ENCODE peak calls at places on chromosomes 11 and 22, in eight cellular contexts. C, V, W, N, B, H, Q and J are unnamed samples.

GRCh38 chr22:23910496-23911190 is 16.5 kb downstream of the MIF start:
- DNase-seq in H (no peak), V (no peak), C (no peak), N (no peak), Q (no peak), W (no peak), B (no peak), J (no peak)

GRCh38 chr22:26797910-26798309 is 140.5 kb downstream of the MIAT start:
- DNase-seq in C (no peak), V (no peak), W (peak; percentile 59), B (peak; percentile 22), Q (no peak), H (peak; percentile 36), N (peak; percentile 6), J (no peak)

GRCh38 chr22:41359376-41359775 is 22.4 kb upstream of the TEF start:
- DNase-seq in V (no peak), N (no peak), H (no peak), W (no peak), Q (no peak), B (no peak), C (no peak), J (no peak)

GRCh38 chr11:61587541-61587941 is 6.7 kb upstream of the SYT7 start:
- DNase-seq in B (no peak), W (peak; percentile 90), H (peak; percentile 87), V (peak; percentile 32), Q (peak; percentile 81), C (no peak), N (no peak), J (peak; percentile 76)

GRCh38 chr11:45028921-45029680 is 78.4 kb upstream of the TP53I11 start:
- DNase-seq in Q (no peak), W (no peak), V (no peak), N (no peak), C (no peak), B (peak; percentile 32), H (no peak), J (no peak)

GRCh38 chr11:10807629-10808552 is 835 bp downstream of the EIF4G2 start:
- DNase-seq in C (peak; percentile 27), N (no peak), B (peak; percentile 63), Q (peak; percentile 66), H (peak; percentile 65), W (peak; percentile 49), V (peak; percentile 25), J (peak; percentile 78)

GRCh38 chr11:93537767-93538261 is 5.4 kb downstream of the SMCO4 start:
- DNase-seq in Q (peak; percentile 45), N (no peak), C (no peak), B (no peak), V (peak; percentile 21), W (no peak), H (no peak), J (peak; percentile 52)

GRCh38 chr22:18987765-18988164 is 51.7 kb upstream of the PRODH start:
- DNase-seq in B (no peak), H (peak; percentile 62), C (no peak), V (no peak), W (peak; percentile 87), N (no peak), Q (peak; percentile 42), J (peak; percentile 5)

GRCh38 chr11:104570088-104570701 is 328.1 kb downstream of the CASP12 start:
- DNase-seq in B (no peak), H (no peak), C (no peak), V (peak; percentile 84), Q (no peak), W (no peak), N (no peak), J (no peak)

GRCh38 chr22:44956835-44957234 is 53.0 kb downstream of the PHF21B start:
- DNase-seq in Q (no peak), V (no peak), N (no peak), W (peak; percentile 49), C (no peak), B (no peak), H (peak; percentile 60), J (no peak)

GRCh38 chr11:91978747-91979146 is 245.9 kb upstream of the FAT3 start:
- DNase-seq in V (peak; percentile 75), Q (no peak), W (no peak), B (no peak), N (no peak), H (no peak), C (no peak), J (peak; percentile 23)

GRCh38 chr22:43060213-43060612 is 29.0 kb downstream of the TTLL1 start:
- DNase-seq in V (peak; percentile 42), N (no peak), B (peak; percentile 52), H (peak; percentile 67), Q (peak; percentile 36), W (peak; percentile 80), C (no peak), J (peak; percentile 19)

GRCh38 chr11:69075421-69076128 is 26.8 kb downstream of the TPCN2 start:
- DNase-seq in C (no peak), Q (no peak), H (no peak), B (no peak), W (no peak), V (peak; percentile 81), N (peak; percentile 82), J (peak; percentile 100)

GRCh38 chr22:21876486-21877176 is 9.2 kb upstream of the MAPK1 start:
- DNase-seq in C (no peak), N (no peak), H (no peak), W (no peak), B (no peak), V (no peak), Q (no peak), J (peak; percentile 85)

GRCh38 chr11:43818220-43818619 is 62.4 kb upstream of the ALKBH3 start:
- DNase-seq in V (peak; percentile 69), Q (no peak), N (no peak), B (no peak), W (no peak), H (no peak), C (no peak), J (peak; percentile 64)

GRCh38 chr11:16607675-16608644 is 130.5 kb upstream of the C11orf58 start:
- DNase-seq in W (peak; percentile 87), V (no peak), B (no peak), H (peak; percentile 90), N (no peak), C (no peak), Q (peak; percentile 78), J (no peak)

GRCh38 chr22:50576070-50576469 is 2.2 kb downstream of the CPT1B start:
- DNase-seq in B (no peak), Q (no peak), H (peak; percentile 61), V (peak; percentile 37), C (no peak), W (peak; percentile 78), N (peak; percentile 52), J (peak; percentile 47)

DNA sequence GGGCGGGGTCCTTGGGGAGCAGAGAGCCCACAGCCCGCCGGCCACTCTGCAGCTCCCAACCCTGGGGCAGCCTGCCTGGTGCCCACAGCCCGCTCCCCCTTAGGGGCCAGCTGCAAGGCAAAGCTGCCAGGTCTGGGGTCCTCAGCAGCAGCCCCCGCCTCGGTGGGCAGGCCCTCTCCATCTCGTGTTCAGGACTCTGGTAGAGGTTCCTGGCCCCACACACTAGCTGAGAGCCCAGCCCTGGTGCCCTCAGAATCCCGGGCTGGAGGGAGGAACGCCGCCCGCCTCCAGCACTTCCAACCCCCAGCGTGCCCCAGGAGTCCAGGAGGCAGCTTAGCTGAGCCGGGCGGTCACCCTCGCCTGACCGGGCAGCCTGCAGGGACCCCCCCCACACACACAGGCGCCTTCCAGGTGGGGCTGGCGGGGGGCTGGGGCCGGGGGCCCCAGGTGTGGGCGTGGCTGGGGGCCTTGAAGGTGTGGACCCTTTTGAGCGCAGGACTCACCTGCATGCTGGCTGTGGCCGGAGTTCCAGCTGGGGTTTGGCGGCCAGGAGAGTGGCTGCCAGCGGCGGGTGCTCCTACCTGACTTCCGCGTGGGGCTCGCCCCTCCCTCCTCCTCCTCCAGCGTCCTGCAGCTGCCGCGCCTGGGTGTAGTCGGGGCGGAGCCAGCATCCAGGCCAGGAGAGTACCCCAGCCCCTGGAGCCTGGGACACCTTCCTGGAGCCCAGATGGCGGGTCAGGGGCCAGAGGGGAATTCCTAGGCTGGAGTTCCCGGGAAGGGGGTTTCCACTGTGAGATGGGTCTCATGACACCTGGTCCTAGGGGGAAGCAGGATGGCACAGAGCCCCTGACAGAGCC is at the start of gene ANO9:
- DNase-seq in C (peak; percentile 55), V (peak; percentile 58), H (peak; percentile 59), W (peak; percentile 77), B (peak; percentile 71), N (no peak), Q (peak; percentile 84), J (no peak)
- TF ChIP-seq EZH2phosphoT487 in C (no peak), V (no peak), H (no peak), W (no peak), B (no peak), N (no peak), Q (no peak), J (no peak)

GRCh38 chr11:102138677-102139076 is 28.4 kb downstream of the YAP1 start:
- DNase-seq in H (no peak), C (no peak), Q (no peak), N (no peak), B (no peak), W (no peak), V (peak; percentile 76), J (peak; percentile 82)
- H2AFZ ChIP-seq in H (no peak overlapping the region), C (no peak overlapping the region), Q (no peak overlapping the region), N (no peak overlapping the region), B (no peak overlapping the region), W (no peak overlapping the region), V (peak overlapping the region; percentile 15), J (no peak overlapping the region)

DNA sequence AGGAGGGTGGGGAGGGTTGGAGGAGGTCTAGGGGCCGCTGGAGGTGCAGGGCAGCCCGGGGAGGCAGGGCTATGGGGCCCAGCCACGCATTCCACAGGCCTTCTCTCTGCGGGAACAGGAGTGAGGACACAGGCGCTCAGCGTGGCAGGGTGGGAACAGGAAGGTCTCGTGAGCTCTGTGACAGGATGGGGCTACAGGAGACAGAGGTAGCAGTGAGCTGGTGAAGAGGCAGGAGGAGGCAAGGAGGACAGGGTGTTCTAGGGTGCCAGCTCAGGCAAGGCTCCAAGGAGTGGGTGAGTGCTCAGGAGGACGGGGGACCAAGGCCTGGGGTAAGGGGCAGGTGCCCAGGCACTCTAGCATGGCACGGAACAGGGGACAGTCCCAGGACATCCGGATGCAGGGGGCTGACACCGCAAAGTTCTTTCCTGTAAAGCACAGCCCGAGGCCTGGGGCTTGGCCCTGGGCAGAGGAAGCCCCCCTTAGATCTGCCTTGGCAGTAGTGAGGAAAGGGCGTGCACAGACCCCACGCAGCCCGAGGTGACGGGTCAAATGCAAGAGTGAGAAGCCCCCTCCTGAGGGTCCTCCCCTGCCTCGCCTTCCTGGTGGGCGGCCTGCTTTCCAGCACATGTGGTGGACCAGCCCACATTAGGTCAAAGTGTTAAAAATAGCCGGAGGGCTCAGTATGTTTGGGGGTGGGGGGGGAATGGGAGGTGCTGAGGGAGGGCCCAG is 4.7 kb upstream of the NEAT1 start:
- DNase-seq in C (no peak), H (no peak), V (peak; percentile 9), N (no peak), Q (peak; percentile 74), B (peak; percentile 56), W (no peak), J (peak; percentile 69)
- H3K4me3 ChIP-seq in C (peak overlapping the region; percentile 75), H (no peak overlapping the region), V (no peak overlapping the region), N (no peak overlapping the region), Q (no peak overlapping the region), B (peak overlapping the region; percentile 73), W (no peak overlapping the region), J (peak overlapping the region; percentile 65)

DNA sequence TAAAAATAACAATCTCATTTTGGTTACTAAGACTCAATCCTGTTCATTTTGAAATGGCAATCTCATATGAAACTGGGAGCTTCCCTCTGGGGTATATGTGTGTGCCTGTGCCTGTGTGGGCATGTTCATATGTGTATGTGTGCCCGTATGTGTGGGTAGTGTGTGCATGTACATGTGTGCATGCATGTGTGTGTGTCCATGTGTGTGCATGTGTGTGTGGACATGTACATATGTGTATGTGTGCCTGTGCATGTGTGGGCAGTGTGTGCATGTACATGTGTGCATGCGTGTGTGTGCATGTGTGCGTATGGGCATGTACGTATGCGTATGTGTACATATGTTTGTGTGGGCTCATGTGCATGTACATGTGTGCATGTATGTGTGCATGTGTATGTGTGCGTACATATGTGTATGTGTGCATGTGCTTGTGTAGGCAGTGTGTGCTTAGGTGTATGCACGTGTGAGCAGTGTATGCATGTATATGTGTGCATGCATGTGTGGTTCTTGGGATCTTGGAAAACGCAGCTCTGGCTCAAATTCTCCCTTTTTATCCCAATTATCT is 24.5 kb upstream of the CACNG2 start:
- DNase-seq in B (no peak), C (no peak), H (no peak), W (no peak), Q (no peak), N (no peak), V (no peak), J (no peak)
- TF ChIP-seq EZH2phosphoT487 in B (no peak), C (no peak), H (no peak), W (no peak), Q (no peak), N (no peak), V (no peak), J (no peak)